ENCODE peak calls at places on chromosomes 12 and 14, in seven cellular contexts. D is progenitor cell of endocrine pancreas, F is OCI-LY7, W is psoas muscle, O is RWPE1, V is AG04449, H is osteocyte. K is an unnamed sample.

GRCh38 chr12:121637231-121637914 is 11.0 kb downstream of the ORAI1 start:
- DNase-seq in D (no peak), F (peak), W (peak), O (no peak), V (no peak), H (no peak), K (no peak)

GRCh38 chr12:24200013-24200412 is 250.5 kb upstream of the SOX5 start:
- DNase-seq in D (no peak), F (no peak), W (no peak), O (no peak), V (no peak), H (no peak), K (no peak)

GRCh38 chr14:100767003-100767787 is 40.5 kb downstream of the DLK1 start:
- DNase-seq in D (no peak), F (no peak), W (peak), O (no peak), V (no peak), H (no peak), K (no peak)

GRCh38 chr12:104699489-104700194 is 242.9 kb downstream of the CHST11 start:
- DNase-seq in D (no peak), F (peak), W (no peak), O (no peak), V (no peak), H (no peak), K (no peak)

GRCh38 chr12:13843841-13844240 is 137.6 kb downstream of the GRIN2B start:
- DNase-seq in D (no peak), F (no peak), W (no peak), O (no peak), V (no peak), H (no peak), K (no peak)

GRCh38 chr12:49651855-49652254 is 28.5 kb downstream of the PRPF40B start:
- DNase-seq in D (no peak), F (no peak), W (no peak), O (no peak), V (no peak), H (no peak), K (no peak)

GRCh38 chr14:45426685-45427282 is 173.8 kb upstream of the MIS18BP1 start:
- DNase-seq in D (no peak), F (peak), W (no peak), O (peak), V (no peak), H (no peak), K (peak)

GRCh38 chr12:68334136-68334535 is 2.0 kb upstream of the MDM1 start:
- DNase-seq in D (no peak), F (peak), W (no peak), O (no peak), V (no peak), H (no peak), K (no peak)

DNA sequence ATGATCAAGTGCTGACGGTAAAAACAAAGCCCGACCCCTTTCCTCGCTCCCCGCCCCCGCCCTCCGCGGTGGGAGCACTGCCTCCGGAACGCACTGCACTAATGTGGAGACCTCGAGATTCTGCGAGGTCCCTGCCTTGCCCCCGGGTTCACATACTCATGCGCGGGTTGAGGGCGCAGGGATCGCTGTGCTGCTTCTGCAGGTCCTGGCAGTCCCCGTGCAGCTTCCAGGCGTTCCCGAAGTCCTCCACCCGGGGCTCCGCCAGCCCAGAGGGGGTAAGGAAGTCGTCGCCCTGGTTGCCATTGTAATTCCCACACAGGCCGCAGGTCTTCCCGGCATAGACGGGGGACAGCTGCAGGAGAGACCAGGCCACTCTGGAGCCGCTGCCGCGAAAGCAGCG is 66.8 kb downstream of the VWF start:
- DNase-seq in D (peak), F (no peak), W (no peak), O (no peak), V (no peak), H (no peak), K (no peak)
- TF ChIP-seq CTCF in D (peak), F (no peak), W (no peak), O (no peak), V (no peak), H (no peak), K (no peak)

DNA sequence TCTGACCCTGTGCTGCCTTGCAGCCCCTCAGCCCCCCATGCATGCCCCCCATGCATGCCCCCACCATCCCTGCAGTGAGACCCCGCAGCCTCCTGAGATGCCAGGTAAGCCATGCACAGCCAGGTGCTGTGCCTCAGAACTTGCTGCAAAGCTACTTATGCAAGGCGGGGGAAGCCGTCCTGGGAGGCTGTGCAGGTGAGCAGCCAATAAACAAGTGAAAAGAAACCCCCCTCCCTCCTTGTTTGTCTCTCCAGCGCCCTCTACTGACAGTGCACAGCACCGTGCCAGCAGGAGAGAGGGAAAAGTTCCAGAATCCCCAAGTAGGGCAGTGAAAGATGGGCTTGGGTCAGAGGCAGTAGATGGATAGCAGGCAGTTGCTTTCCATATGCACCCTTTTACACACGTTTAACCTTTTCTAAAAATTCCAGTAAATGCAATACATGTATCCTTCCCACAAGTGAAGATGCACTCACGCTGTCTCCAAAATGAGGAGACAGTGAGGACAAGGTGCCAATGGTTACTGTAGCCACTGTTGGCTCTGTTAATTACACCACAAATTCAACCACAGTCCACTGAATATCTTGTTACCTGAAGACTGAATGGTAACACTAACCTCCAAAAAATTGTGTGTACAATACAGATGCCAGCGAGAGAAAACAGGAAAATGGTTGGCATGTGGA is 18.0 kb downstream of the TNFAIP2 start:
- DNase-seq in D (no peak), F (peak), W (no peak), O (peak), V (no peak), H (no peak), K (peak)
- TF ChIP-seq CTCF in D (peak), F (peak), W (peak), O (peak), V (peak), H (peak), K (peak)

GRCh38 chr12:53459097-53459496 is 7.2 kb downstream of the PCBP2 start:
- DNase-seq in D (no peak), F (no peak), W (no peak), O (no peak), V (no peak), H (no peak), K (no peak)
- TF ChIP-seq CTCF in D (no peak), F (no peak), W (no peak), O (no peak), V (no peak), H (no peak), K (no peak)

DNA sequence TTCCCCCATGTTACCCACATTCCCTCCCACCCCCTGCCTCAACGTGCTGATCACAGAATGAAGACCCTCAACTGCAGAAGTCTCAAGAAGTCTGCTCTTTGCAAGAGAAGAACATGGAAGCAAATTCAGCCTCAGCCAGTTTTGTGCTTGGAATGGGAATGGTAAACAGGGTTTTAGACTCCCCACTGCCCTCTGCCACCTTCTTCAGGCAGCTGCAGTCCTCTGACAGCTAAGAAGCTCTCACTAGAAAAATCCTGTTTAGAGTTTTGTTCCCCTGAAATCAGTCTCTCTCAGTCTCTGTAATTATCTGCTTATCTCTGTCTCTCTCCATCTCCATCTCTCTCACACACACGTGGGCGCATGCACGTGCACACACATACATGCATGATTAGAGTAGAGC is 85.4 kb downstream of the CRACR2A start:
- DNase-seq in D (no peak), F (no peak), W (no peak), O (no peak), V (no peak), H (no peak), K (no peak)
- TF ChIP-seq CTCF in D (peak), F (no peak), W (no peak), O (no peak), V (peak), H (no peak), K (no peak)

GRCh38 chr12:26091837-26092236 is 33.0 kb downstream of the BHLHE41 start:
- DNase-seq in D (no peak), F (no peak), W (no peak), O (no peak), V (no peak), H (no peak), K (no peak)
- TF ChIP-seq CTCF in D (peak), F (no peak), W (no peak), O (no peak), V (no peak), H (peak), K (no peak)

K was measured in MCF 10A.